ENCODE peak calls at places on chromosomes 2 and 18, in seven cellular contexts. One of them, this sample, is unnamed. For H3K27me3, the result is how much of the 10 kb centered on the place peaks cover.

GRCh38 chr2:163610817-163611556 is 124.8 kb downstream of the FIGN start:
- DNase-seq in CD4-positive, alpha-beta T cell: no peak
- DNase-seq in GM23338: peak
- DNase-seq in ovary: peak
- DNase-seq in CD4-positive, CD25-positive, alpha-beta regulatory T cell: no peak
- DNase-seq in MG63: no peak
- DNase-seq in tibial artery: no peak
- DNase-seq in this sample: peak

GRCh38 chr2:96085541-96086355 is 30.6 kb downstream of the ADRA2B start:
- DNase-seq in GM23338: no peak
- DNase-seq in MG63: no peak
- DNase-seq in tibial artery: no peak
- DNase-seq in ovary: peak
- DNase-seq in CD4-positive, CD25-positive, alpha-beta regulatory T cell: no peak
- DNase-seq in CD4-positive, alpha-beta T cell: no peak
- DNase-seq in this sample: no peak

GRCh38 chr2:160989778-160990177 is 170.4 kb upstream of the TANK start:
- DNase-seq in tibial artery: no peak
- DNase-seq in ovary: no peak
- DNase-seq in MG63: no peak
- DNase-seq in GM23338: no peak
- DNase-seq in CD4-positive, alpha-beta T cell: no peak
- DNase-seq in CD4-positive, CD25-positive, alpha-beta regulatory T cell: no peak
- DNase-seq in this sample: no peak

GRCh38 chr2:143347303-143347702 is 218.1 kb downstream of the ARHGAP15 start:
- DNase-seq in CD4-positive, alpha-beta T cell: no peak
- DNase-seq in ovary: no peak
- DNase-seq in tibial artery: no peak
- DNase-seq in GM23338: peak
- DNase-seq in CD4-positive, CD25-positive, alpha-beta regulatory T cell: no peak
- DNase-seq in MG63: no peak
- DNase-seq in this sample: peak

GRCh38 chr2:121455438-121455837 is 75.2 kb upstream of the RNU4ATAC start:
- DNase-seq in CD4-positive, CD25-positive, alpha-beta regulatory T cell: no peak
- DNase-seq in GM23338: no peak
- DNase-seq in tibial artery: no peak
- DNase-seq in MG63: no peak
- DNase-seq in CD4-positive, alpha-beta T cell: no peak
- DNase-seq in ovary: no peak
- DNase-seq in this sample: no peak

GRCh38 chr2:19350678-19351401 is 7.6 kb downstream of the OSR1 start:
- DNase-seq in tibial artery: no peak
- DNase-seq in CD4-positive, alpha-beta T cell: no peak
- DNase-seq in MG63: no peak
- DNase-seq in CD4-positive, CD25-positive, alpha-beta regulatory T cell: no peak
- DNase-seq in GM23338: no peak
- DNase-seq in ovary: no peak
- DNase-seq in this sample: no peak

GRCh38 chr2:189382668-189383067 is 58.6 kb upstream of the WDR75 start:
- DNase-seq in tibial artery: no peak
- DNase-seq in CD4-positive, CD25-positive, alpha-beta regulatory T cell: no peak
- DNase-seq in GM23338: peak
- DNase-seq in MG63: no peak
- DNase-seq in CD4-positive, alpha-beta T cell: no peak
- DNase-seq in ovary: no peak
- DNase-seq in this sample: no peak

GRCh38 chr18:22632191-22632590 is 214.5 kb upstream of the CTAGE1 start:
- DNase-seq in ovary: no peak
- DNase-seq in tibial artery: no peak
- DNase-seq in GM23338: no peak
- DNase-seq in CD4-positive, CD25-positive, alpha-beta regulatory T cell: no peak
- DNase-seq in MG63: no peak
- DNase-seq in CD4-positive, alpha-beta T cell: no peak
- DNase-seq in this sample: no peak

GRCh38 chr2:130391058-130391871 is 35.4 kb downstream of the PTPN18 start:
- DNase-seq in ovary: peak
- DNase-seq in CD4-positive, CD25-positive, alpha-beta regulatory T cell: peak
- DNase-seq in CD4-positive, alpha-beta T cell: peak
- DNase-seq in MG63: peak
- DNase-seq in GM23338: peak
- DNase-seq in tibial artery: peak
- DNase-seq in this sample: peak

GRCh38 chr2:152598975-152599724 is 118.1 kb downstream of the PRPF40A start:
- DNase-seq in GM23338: no peak
- DNase-seq in CD4-positive, CD25-positive, alpha-beta regulatory T cell: no peak
- DNase-seq in CD4-positive, alpha-beta T cell: no peak
- DNase-seq in MG63: no peak
- DNase-seq in tibial artery: no peak
- DNase-seq in ovary: no peak
- DNase-seq in this sample: no peak

GRCh38 chr2:190051223-190051622 is 11.3 kb downstream of the MSTN start:
- DNase-seq in MG63: no peak
- DNase-seq in tibial artery: no peak
- DNase-seq in ovary: no peak
- DNase-seq in GM23338: no peak
- DNase-seq in CD4-positive, CD25-positive, alpha-beta regulatory T cell: no peak
- DNase-seq in CD4-positive, alpha-beta T cell: no peak
- DNase-seq in this sample: no peak

GRCh38 chr2:8626572-8626971 is 55.3 kb upstream of the ID2 start:
- DNase-seq in CD4-positive, alpha-beta T cell: no peak
- DNase-seq in CD4-positive, CD25-positive, alpha-beta regulatory T cell: no peak
- DNase-seq in ovary: no peak
- DNase-seq in MG63: no peak
- DNase-seq in GM23338: no peak
- DNase-seq in tibial artery: no peak
- DNase-seq in this sample: no peak

GRCh38 chr2:29015701-29016470 is 34.8 kb downstream of the TOGARAM2 start:
- DNase-seq in CD4-positive, alpha-beta T cell: no peak
- DNase-seq in ovary: peak
- DNase-seq in MG63: no peak
- DNase-seq in CD4-positive, CD25-positive, alpha-beta regulatory T cell: no peak
- DNase-seq in tibial artery: no peak
- DNase-seq in GM23338: no peak
- DNase-seq in this sample: no peak

GRCh38 chr18:75204262-75204977 is 4.5 kb downstream of the PTGR3 start:
- DNase-seq in CD4-positive, alpha-beta T cell: no peak
- DNase-seq in tibial artery: no peak
- DNase-seq in MG63: peak
- DNase-seq in CD4-positive, CD25-positive, alpha-beta regulatory T cell: no peak
- DNase-seq in GM23338: peak
- DNase-seq in ovary: peak
- DNase-seq in this sample: no peak

GRCh38 chr2:121355488-121355887 is 70.5 kb upstream of the TFCP2L1 start:
- DNase-seq in GM23338: no peak
- DNase-seq in CD4-positive, CD25-positive, alpha-beta regulatory T cell: no peak
- DNase-seq in CD4-positive, alpha-beta T cell: no peak
- DNase-seq in tibial artery: no peak
- DNase-seq in ovary: no peak
- DNase-seq in MG63: peak
- DNase-seq in this sample: no peak

GRCh38 chr2:178152033-178152432 is 39.8 kb downstream of the RBM45 start:
- DNase-seq in CD4-positive, alpha-beta T cell: no peak
- DNase-seq in CD4-positive, CD25-positive, alpha-beta regulatory T cell: no peak
- DNase-seq in tibial artery: no peak
- DNase-seq in GM23338: no peak
- DNase-seq in ovary: no peak
- DNase-seq in MG63: no peak
- DNase-seq in this sample: no peak

GRCh38 chr2:144836635-144837350 is 316.9 kb upstream of the ZEB2 start:
- DNase-seq in GM23338: no peak
- DNase-seq in ovary: no peak
- DNase-seq in CD4-positive, alpha-beta T cell: no peak
- DNase-seq in CD4-positive, CD25-positive, alpha-beta regulatory T cell: no peak
- DNase-seq in tibial artery: no peak
- DNase-seq in MG63: peak
- DNase-seq in this sample: no peak

DNA sequence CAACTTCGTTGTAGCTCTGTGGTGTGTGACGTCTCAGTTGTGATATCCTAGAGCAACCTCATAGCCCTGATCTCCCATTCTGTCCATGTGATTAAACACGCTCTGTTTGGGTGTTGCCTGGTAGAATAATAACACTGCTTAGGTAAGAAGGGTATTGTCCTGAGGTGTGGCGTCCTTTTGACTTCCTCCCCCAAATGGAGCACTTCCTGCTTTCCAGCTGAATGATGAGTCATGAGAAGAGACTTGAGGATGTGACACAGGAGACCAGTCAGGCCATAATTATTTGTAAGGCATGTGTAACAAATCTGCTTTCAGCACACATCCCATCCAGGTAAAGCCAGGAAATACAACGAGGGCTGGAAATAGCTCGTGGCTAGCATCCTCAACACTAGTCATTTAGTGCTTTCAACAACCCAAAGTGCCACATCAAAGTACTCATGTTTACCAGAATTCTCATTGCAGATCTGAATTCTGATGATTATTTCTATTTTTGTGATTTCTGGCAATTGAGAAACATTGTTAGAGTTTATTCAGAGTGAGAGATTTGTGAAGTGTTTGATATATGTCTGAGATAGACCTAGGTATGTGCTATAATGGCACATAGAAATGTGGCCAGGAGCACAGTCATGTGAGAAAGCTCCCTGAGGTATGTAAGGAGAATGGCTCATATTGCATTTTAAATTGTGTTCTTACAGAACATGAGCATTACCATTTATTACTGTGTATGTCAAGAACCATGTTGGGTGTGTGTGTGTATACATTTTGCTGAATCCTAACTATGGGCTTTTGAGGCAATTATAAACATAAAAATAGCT is 100.9 kb downstream of the RAPGEF4 start:
- DNase-seq in ovary: no peak
- DNase-seq in CD4-positive, CD25-positive, alpha-beta regulatory T cell: no peak
- DNase-seq in GM23338: no peak
- DNase-seq in tibial artery: no peak
- DNase-seq in CD4-positive, alpha-beta T cell: no peak
- DNase-seq in MG63: no peak
- DNase-seq in this sample: peak
- H3K27me3 ChIP-seq in ovary: under half
- H3K27me3 ChIP-seq in CD4-positive, CD25-positive, alpha-beta regulatory T cell: under half
- H3K27me3 ChIP-seq in GM23338: under half
- H3K27me3 ChIP-seq in tibial artery: under half
- H3K27me3 ChIP-seq in CD4-positive, alpha-beta T cell: under half
- H3K27me3 ChIP-seq in MG63: under half
- H3K27me3 ChIP-seq in this sample: under half

DNA sequence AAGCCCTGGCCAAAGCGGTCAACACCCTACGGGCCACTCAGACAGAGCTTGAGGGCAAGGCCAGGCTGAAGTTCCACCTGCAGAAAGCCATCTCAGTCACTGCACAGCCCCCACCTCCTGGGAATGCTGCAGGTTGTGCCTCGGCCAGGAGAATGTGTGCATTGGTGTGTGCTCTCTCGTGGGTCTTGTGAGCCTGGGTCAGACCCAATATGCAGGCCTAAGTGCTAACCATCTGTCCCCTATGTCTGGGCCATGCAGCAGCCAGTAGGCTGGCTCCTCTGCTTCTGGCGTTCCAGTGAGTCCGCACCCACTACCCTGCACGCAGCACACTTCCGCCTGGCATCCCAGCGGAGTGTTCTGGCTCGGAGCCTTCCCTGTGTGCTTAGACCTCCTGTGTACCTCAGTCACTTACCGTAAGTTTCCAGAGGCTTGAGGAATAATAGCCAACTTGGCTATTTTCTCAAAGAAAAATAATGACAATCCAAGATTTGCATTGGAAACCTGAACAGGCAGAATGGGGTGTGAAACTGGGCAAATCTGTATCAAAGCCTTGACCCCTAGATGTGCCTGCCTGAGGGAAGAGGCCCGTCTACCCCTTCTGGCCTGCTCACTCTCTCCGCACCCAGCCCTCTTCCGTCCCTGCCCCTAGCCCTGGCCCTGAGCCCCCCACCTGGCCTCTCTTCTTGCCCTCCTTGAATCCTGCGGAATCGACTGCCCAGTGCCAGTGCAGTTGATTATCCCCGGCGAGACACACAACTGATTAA is 7.2 kb downstream of the SIX3 start:
- DNase-seq in GM23338: no peak
- DNase-seq in MG63: no peak
- DNase-seq in CD4-positive, CD25-positive, alpha-beta regulatory T cell: no peak
- DNase-seq in tibial artery: no peak
- DNase-seq in ovary: no peak
- DNase-seq in CD4-positive, alpha-beta T cell: no peak
- DNase-seq in this sample: no peak
- H3K27me3 ChIP-seq in GM23338: half or more
- H3K27me3 ChIP-seq in MG63: under half
- H3K27me3 ChIP-seq in CD4-positive, CD25-positive, alpha-beta regulatory T cell: under half
- H3K27me3 ChIP-seq in tibial artery: half or more
- H3K27me3 ChIP-seq in ovary: under half
- H3K27me3 ChIP-seq in CD4-positive, alpha-beta T cell: half or more
- H3K27me3 ChIP-seq in this sample: under half

DNA sequence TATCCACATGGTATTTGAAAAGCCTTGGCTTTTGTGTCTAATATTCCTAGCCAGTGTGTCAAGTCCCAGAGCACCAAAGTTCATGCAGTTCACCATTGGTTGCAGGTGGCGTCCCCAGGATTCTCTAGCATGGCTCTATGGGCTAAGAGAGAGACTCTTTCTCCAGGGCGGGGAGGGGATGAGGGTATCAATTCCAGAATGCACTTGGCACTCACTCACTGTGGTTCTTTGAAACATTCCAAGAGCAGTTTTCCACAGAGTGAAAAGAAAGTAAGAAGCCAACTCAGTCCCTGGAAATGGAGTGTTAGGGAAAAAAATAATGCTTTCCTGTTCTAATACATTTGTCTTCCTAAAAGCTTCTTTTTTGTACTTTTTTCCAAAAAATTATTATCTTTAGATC is 240.0 kb downstream of the PAX3 start:
- DNase-seq in GM23338: no peak
- DNase-seq in ovary: no peak
- DNase-seq in MG63: no peak
- DNase-seq in tibial artery: no peak
- DNase-seq in CD4-positive, alpha-beta T cell: no peak
- DNase-seq in CD4-positive, CD25-positive, alpha-beta regulatory T cell: no peak
- DNase-seq in this sample: no peak
- H3K27me3 ChIP-seq in GM23338: half or more
- H3K27me3 ChIP-seq in ovary: under half
- H3K27me3 ChIP-seq in MG63: under half
- H3K27me3 ChIP-seq in tibial artery: under half
- H3K27me3 ChIP-seq in CD4-positive, alpha-beta T cell: under half
- H3K27me3 ChIP-seq in CD4-positive, CD25-positive, alpha-beta regulatory T cell: under half
- H3K27me3 ChIP-seq in this sample: under half

GRCh38 chr2:237296756-237297155 is 117.2 kb downstream of the COL6A3 start:
- DNase-seq in CD4-positive, alpha-beta T cell: no peak
- DNase-seq in MG63: no peak
- DNase-seq in ovary: no peak
- DNase-seq in GM23338: no peak
- DNase-seq in tibial artery: no peak
- DNase-seq in CD4-positive, CD25-positive, alpha-beta regulatory T cell: no peak
- DNase-seq in this sample: no peak
- H3K27me3 ChIP-seq in CD4-positive, alpha-beta T cell: under half
- H3K27me3 ChIP-seq in MG63: under half
- H3K27me3 ChIP-seq in ovary: under half
- H3K27me3 ChIP-seq in GM23338: under half
- H3K27me3 ChIP-seq in tibial artery: under half
- H3K27me3 ChIP-seq in CD4-positive, CD25-positive, alpha-beta regulatory T cell: under half
- H3K27me3 ChIP-seq in this sample: under half

DNA sequence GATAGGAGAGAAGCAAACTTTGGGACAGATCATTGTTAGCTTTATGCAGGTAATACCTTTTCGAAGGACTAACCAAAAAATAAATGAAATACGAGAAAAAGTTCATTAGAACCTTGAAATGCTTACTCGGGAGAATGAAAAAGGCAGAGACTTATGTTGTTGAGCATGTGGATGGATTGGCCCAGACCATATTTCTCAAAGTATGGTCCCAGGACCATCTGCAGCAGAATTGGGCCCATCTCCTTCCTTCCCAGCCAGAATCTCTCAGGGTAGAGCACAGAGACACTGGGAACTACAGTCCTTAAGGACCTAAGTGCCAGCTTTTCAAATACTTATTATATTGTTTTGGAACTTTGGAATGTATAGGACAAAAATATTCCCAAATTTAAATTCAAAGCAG is 50.8 kb downstream of the KCTD18 start:
- DNase-seq in ovary: no peak
- DNase-seq in CD4-positive, alpha-beta T cell: no peak
- DNase-seq in tibial artery: no peak
- DNase-seq in MG63: no peak
- DNase-seq in CD4-positive, CD25-positive, alpha-beta regulatory T cell: no peak
- DNase-seq in GM23338: no peak
- DNase-seq in this sample: no peak
- H3K27me3 ChIP-seq in ovary: under half
- H3K27me3 ChIP-seq in CD4-positive, alpha-beta T cell: under half
- H3K27me3 ChIP-seq in tibial artery: under half
- H3K27me3 ChIP-seq in MG63: under half
- H3K27me3 ChIP-seq in CD4-positive, CD25-positive, alpha-beta regulatory T cell: under half
- H3K27me3 ChIP-seq in GM23338: under half
- H3K27me3 ChIP-seq in this sample: under half